ENCODE peak calls at places on chromosomes 13 and 19, in seven cellular contexts. M is GM12865; J is PC-9; I is tibial nerve; O is CD4-positive, alpha-beta T cell; W is fibroblast of villous mesenchyme; R is bronchial epithelial cell. B is an unnamed sample.

GRCh38 chr19:18317998-18318800 is 4.7 kb downstream of the LSM4 start:
- DNase-seq in O (peak; percentile 63), M (no peak), I (no peak), W (no peak), J (no peak), R (no peak), B (no peak)

GRCh38 chr13:73168993-73169401 is 110.2 kb downstream of the KLF5 start:
- DNase-seq in M (no peak), W (no peak), J (no peak), R (peak; percentile 98), I (no peak), O (no peak), B (no peak)

GRCh38 chr19:20385056-20385455 is 180.5 kb downstream of the ZNF737 start:
- DNase-seq in R (no peak), J (no peak), W (no peak), O (no peak), M (no peak), I (no peak), B (no peak)

GRCh38 chr13:30338331-30338851 is 31.0 kb upstream of the KATNAL1 start:
- DNase-seq in J (peak; percentile 95), I (no peak), O (no peak), R (peak; percentile 30), W (no peak), M (no peak), B (no peak)

GRCh38 chr13:79445968-79446645 is 34.8 kb upstream of the NDFIP2 start:
- DNase-seq in M (no peak), J (no peak), W (no peak), O (no peak), R (no peak), I (no peak), B (no peak)

GRCh38 chr13:114313061-114313860 is 1.0 kb upstream of the CHAMP1 start:
- DNase-seq in O (no peak), W (no peak), R (peak; percentile 50), J (no peak), M (peak; percentile 83), I (no peak), B (no peak)

GRCh38 chr13:26051231-26052135 is at the start of gene SHISA2:
- DNase-seq in I (no peak), M (no peak), R (peak; percentile 20), W (peak; percentile 12), J (no peak), O (peak; percentile 35), B (peak; percentile 36)

GRCh38 chr19:29855771-29856510 is 44.1 kb downstream of the CCNE1 start:
- DNase-seq in R (no peak), I (no peak), J (no peak), W (no peak), O (no peak), M (no peak), B (no peak)

GRCh38 chr19:4606921-4607678 is 32.2 kb upstream of the TNFAIP8L1 start:
- DNase-seq in I (no peak), M (no peak), O (no peak), J (no peak), W (no peak), R (no peak), B (peak; percentile 80)

GRCh38 chr19:4606181-4606580 is 33.1 kb upstream of the TNFAIP8L1 start:
- DNase-seq in W (no peak), R (no peak), I (no peak), J (no peak), M (no peak), O (no peak), B (no peak)

GRCh38 chr19:4613258-4613751 is 26.0 kb upstream of the TNFAIP8L1 start:
- DNase-seq in M (no peak), O (no peak), R (no peak), W (no peak), J (no peak), I (no peak), B (no peak)

GRCh38 chr19:4604912-4605311 is 34.4 kb upstream of the TNFAIP8L1 start:
- DNase-seq in W (no peak), M (no peak), O (no peak), R (no peak), I (no peak), J (no peak), B (no peak)

DNA sequence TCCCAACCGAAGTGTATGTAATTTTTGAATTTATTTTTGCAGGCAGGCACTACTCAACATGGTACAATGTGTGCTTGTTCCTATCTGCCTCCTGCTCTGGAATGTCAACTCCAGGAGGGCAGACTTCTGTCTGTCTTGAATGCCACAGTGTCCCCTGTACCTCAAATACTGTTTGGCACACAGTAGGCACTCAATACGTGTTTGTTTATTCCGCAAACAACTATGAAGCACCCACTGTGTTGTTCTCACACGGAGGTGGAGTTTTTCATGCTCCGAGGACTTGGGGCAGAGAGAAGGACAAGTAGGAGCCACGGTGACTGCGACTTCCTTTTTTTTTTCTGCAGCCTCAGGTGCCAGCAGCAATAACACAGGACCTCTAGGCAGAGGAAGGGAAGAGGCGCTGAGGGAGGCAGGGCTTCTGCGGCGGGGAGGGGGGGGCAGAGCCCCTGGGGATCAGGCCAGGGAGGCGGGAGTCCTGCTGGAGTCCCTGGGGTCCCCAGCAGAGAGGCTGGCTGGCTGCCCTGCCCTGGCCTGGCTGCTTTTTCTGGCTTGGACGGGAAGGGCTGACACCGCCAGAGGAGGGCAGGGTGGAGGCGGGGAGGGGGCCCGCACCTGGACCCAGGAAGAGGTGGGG is 29.3 kb upstream of the TNFAIP8L1 start:
- DNase-seq in I (no peak), M (no peak), W (no peak), R (no peak), J (no peak), O (no peak), B (no peak)
- TF ChIP-seq CTCF in I (no peak), M (no peak), W (no peak), R (no peak), J (no peak), O (no peak), B (no peak)

GRCh38 chr13:32538621-32539246 is at the start of gene N4BP2L2:
- DNase-seq in I (peak; percentile 93), M (peak; percentile 97), R (peak; percentile 94), O (peak; percentile 88), W (peak; percentile 98), J (peak; percentile 91), B (peak; percentile 37)
- TF ChIP-seq CTCF in I (peak; percentile 44), M (no peak), R (peak; percentile 16), O (peak; percentile 33), W (peak; percentile 42), J (peak; percentile 19), B (peak; percentile 40)

DNA sequence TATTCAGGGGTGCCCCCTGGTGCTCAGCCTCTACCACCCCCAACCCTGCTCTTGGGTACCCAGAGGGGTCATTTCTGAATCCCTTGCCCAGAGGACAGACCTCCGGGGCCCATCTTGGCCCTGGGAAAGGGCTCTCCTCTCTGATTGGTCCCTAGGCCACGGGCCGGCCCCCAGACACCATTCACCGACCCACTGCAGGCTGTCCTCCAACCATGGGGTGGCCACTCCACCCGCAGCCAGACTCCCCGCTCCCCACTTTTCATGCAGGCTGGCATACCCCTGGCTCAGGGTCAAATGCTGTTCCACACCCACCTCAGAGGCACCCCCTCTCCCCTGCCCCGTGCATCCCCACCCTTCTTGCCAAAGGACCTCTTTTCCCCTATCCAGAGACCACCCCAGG is 14.8 kb downstream of the SMIM24 start:
- DNase-seq in J (no peak), W (no peak), M (no peak), R (no peak), I (no peak), O (no peak), B (no peak)
- TF ChIP-seq CTCF in J (no peak), W (no peak), M (no peak), R (no peak), I (no peak), O (no peak), B (no peak)

DNA sequence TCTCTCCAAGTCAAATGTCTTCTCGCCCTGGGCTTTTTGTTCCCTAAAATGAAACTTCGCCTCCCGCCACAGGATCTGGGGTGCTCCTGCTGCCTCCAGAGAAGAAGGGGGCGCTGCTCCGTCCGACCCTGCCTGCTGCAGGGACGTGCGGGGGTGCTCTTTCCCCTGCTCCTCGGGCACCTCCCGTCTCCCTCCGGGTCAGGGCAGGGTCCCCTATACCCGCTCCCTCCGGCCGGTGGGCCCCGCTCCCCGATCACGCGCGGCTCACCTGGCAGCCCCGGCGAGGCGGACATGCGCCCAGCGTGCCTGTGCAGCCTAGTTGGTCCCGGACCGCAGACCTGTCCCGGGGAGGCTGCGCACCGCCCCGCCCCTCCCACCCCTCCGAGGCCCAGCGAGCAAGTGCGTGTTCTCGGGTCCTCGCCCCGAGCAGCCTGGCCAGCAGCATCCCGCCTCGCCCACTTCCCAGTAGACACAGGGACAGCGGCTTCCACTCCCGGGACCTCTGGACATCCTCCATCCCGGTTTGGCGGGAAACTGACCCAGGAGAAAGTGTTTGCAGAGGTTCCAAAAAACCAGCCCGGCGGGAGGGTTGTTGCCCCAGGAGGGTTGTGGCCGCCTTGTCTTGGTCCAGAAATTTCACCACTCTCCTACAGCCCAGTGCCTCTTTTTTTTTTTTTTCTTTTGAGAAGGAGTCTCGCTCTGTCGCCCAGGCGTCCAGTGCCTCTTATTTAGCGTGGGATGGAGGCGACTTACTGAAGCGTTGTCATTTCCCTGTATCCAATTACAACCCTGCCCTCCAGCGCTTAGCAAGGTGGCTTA is at the start of gene OXGR1:
- DNase-seq in J (no peak), W (no peak), O (no peak), R (no peak), M (no peak), I (no peak), B (no peak)
- TF ChIP-seq CTCF in J (no peak), W (no peak), O (no peak), R (no peak), M (no peak), I (no peak), B (no peak)

GRCh38 chr19:47209323-47210179 is 21.4 kb downstream of the BBC3 start:
- DNase-seq in R (no peak), W (peak; percentile 83), M (no peak), J (no peak), O (no peak), I (no peak), B (no peak)

GRCh38 chr19:47210180-47210490 is 20.9 kb downstream of the BBC3 start:
- DNase-seq in J (no peak), I (no peak), O (no peak), M (no peak), R (no peak), W (no peak), B (no peak)

GRCh38 chr19:47215581-47215980 is 15.4 kb downstream of the BBC3 start:
- DNase-seq in I (no peak), J (no peak), W (no peak), R (no peak), O (no peak), M (no peak), B (no peak)

DNA sequence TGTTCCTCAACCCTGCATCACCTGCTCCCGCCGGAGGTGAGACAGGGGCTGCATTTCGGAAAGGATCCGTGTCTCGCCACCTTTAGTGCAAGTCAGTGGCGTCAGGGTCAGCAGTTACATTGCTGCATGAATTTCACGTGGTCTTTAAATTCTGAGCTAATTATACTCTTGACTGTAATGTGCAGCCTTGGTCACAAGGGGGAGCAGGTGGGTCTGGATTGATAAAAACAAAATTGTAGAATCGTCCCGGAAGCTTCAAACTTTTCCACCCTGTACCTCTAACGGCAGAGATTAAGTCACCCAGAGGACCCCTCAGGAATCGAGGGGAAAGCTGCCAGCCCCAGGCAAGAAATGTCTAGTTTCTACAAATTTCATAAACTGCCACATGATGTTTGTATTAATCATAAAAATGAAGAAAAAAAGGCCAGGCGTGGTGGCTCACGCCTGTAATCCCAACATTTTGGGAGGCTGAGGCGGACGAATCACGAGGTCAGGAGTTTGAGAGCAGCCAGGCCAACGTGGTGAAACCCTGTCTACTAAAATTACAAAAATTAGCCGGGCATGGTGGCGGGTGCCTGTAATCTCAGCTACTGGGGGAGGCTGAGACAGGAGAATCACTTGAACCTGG is 20.2 kb downstream of the BBC3 start:
- DNase-seq in M (peak; percentile 86), W (peak; percentile 92), R (peak; percentile 62), O (peak; percentile 79), J (peak; percentile 67), I (peak; percentile 99), B (peak; percentile 55)
- TF ChIP-seq CTCF in M (peak; percentile 80), W (peak; percentile 81), R (peak; percentile 72), O (peak; percentile 90), J (peak; percentile 95), I (peak; percentile 82), B (peak; percentile 88)